ENCODE peak calls at places on chromosomes 3 and 15, in ten cellular contexts. M, Z, L, Q, C, U, J, Y, A and B are unnamed samples.

GRCh38 chr3:45055411-45056143 is 29.5 kb downstream of the CLEC3B start:
- DNase-seq in Z (no peak), L (no peak), A (peak; percentile 60), C (no peak), U (peak; percentile 96), Y (no peak), J (peak; percentile 84), M (no peak), Q (no peak), B (peak; percentile 13)

GRCh38 chr3:99757948-99758347 is 59.7 kb upstream of the CMSS1 start:
- DNase-seq in C (no peak), Q (no peak), M (no peak), J (no peak), Y (no peak), U (no peak), A (no peak), Z (no peak), L (no peak), B (no peak)

GRCh38 chr15:65268411-65268810 is 18.3 kb downstream of the PARP16 start:
- DNase-seq in Z (no peak), Q (no peak), Y (no peak), L (no peak), C (no peak), M (no peak), A (no peak), U (no peak), J (no peak), B (no peak)

GRCh38 chr3:95815828-95816227 is 998.6 kb upstream of the EPHA6 start:
- DNase-seq in J (peak; percentile 44), M (no peak), Z (no peak), Y (no peak), A (no peak), Q (no peak), L (no peak), C (no peak), U (no peak), B (no peak)

GRCh38 chr3:49462222-49462621 is 7.8 kb upstream of the DAG1 start:
- DNase-seq in U (peak; percentile 67), Z (no peak), J (peak; percentile 29), Y (no peak), L (no peak), C (peak; percentile 46), A (peak; percentile 73), Q (no peak), M (no peak), B (no peak)

GRCh38 chr3:55097441-55097840 is 169.6 kb upstream of the LRTM1 start:
- DNase-seq in M (no peak), L (no peak), Z (no peak), Y (no peak), U (no peak), J (peak; percentile 58), Q (no peak), A (no peak), C (no peak), B (no peak)

GRCh38 chr3:114285648-114286230 is 8.1 kb upstream of the TIGIT start:
- DNase-seq in J (no peak), C (no peak), M (no peak), Z (no peak), Y (no peak), L (no peak), A (no peak), U (no peak), Q (no peak), B (no peak)

GRCh38 chr15:69149163-69149562 is 11.3 kb upstream of the GLCE start:
- DNase-seq in J (no peak), U (no peak), C (no peak), Z (no peak), M (no peak), L (no peak), A (no peak), Y (no peak), Q (no peak), B (no peak)

GRCh38 chr3:46495901-46496456 is 1.8 kb upstream of the RTP3 start:
- DNase-seq in J (no peak), C (no peak), Q (no peak), A (no peak), Z (no peak), L (no peak), U (peak; percentile 95), Y (no peak), M (no peak), B (no peak)

GRCh38 chr3:45397754-45398153 is 9.4 kb downstream of the LARS2 start:
- DNase-seq in Y (no peak), U (no peak), A (no peak), J (no peak), C (no peak), Q (no peak), L (no peak), Z (no peak), M (no peak), B (no peak)

GRCh38 chr15:47383801-47384200 is 333.5 kb upstream of the SEMA6D start:
- DNase-seq in M (no peak), C (no peak), L (no peak), Z (no peak), J (no peak), Y (no peak), Q (no peak), U (no peak), A (no peak), B (no peak)

GRCh38 chr15:62883938-62884479 is 158.5 kb upstream of the TPM1 start:
- DNase-seq in L (no peak), J (peak; percentile 82), U (peak; percentile 70), Q (no peak), A (no peak), C (no peak), Y (peak; percentile 78), Z (no peak), M (no peak), B (no peak)

GRCh38 chr15:33655488-33655887 is 312.8 kb upstream of the CHRM5 start:
- DNase-seq in Y (no peak), Q (no peak), U (no peak), M (no peak), J (no peak), C (no peak), L (no peak), Z (no peak), A (no peak), B (no peak)

GRCh38 chr3:159200176-159200575 is 398.3 kb downstream of the MFSD1 start:
- DNase-seq in L (no peak), U (no peak), C (peak; percentile 63), Q (no peak), M (no peak), Y (no peak), Z (no peak), J (peak; percentile 66), A (no peak), B (no peak)

GRCh38 chr15:69623521-69624513 is 171.2 kb downstream of the RPLP1 start:
- DNase-seq in A (no peak), L (no peak), J (peak; percentile 8), Q (no peak), U (no peak), Y (no peak), C (no peak), Z (no peak), M (peak; percentile 9), B (peak; percentile 12)

GRCh38 chr15:99474041-99474906 is 91.5 kb upstream of the MEF2A start:
- DNase-seq in Z (no peak), Q (peak; percentile 86), M (no peak), A (no peak), J (no peak), Y (peak; percentile 76), L (peak; percentile 56), U (no peak), C (no peak), B (no peak)

GRCh38 chr3:158407844-158408517 is 163.0 kb upstream of the MLF1 start:
- DNase-seq in Q (no peak), J (no peak), L (no peak), C (no peak), Y (no peak), Z (no peak), U (no peak), A (peak; percentile 15), M (no peak), B (no peak)

GRCh38 chr3:66048051-66048395 is 9.3 kb upstream of the MAGI1 start:
- DNase-seq in Q (no peak), U (peak; percentile 54), M (no peak), J (no peak), Z (no peak), Y (no peak), C (no peak), A (no peak), L (no peak), B (no peak)

GRCh38 chr3:133754455-133754854 is 8.3 kb downstream of the TF start:
- DNase-seq in U (no peak), Q (no peak), C (no peak), J (no peak), A (no peak), L (no peak), Z (no peak), M (no peak), Y (no peak), B (no peak)
- H3K4me3 ChIP-seq in U (no peak overlapping the region), Q (no peak overlapping the region), C (no peak overlapping the region), J (no peak overlapping the region), A (no peak overlapping the region), L (no peak overlapping the region), Z (no peak overlapping the region), M (no peak overlapping the region), Y (no peak overlapping the region), B (no peak overlapping the region)

DNA sequence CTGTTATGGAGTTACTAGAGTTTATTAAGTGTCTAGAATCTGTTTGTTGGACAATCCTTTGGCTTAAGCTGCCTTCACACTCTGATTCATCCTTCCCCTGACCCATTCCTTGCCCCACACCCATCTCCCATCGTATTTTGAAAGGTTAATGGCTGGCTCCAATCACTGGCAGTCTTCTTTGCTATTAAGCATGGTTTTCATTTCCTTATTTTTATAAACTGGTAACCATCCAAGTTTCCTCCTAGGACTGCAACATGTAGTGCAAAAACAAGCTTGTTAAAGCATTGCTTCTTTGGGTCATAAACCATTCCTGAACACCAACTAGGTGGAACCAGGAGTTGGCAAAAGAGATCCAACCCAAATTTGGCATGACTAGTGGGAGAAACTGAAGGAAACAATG is 148.4 kb downstream of the DTWD1 start:
- DNase-seq in Q (no peak), A (no peak), L (no peak), J (peak; percentile 2), Y (no peak), M (no peak), U (no peak), Z (no peak), C (no peak), B (no peak)
- H3K4me3 ChIP-seq in Q (no peak overlapping the region), A (no peak overlapping the region), L (no peak overlapping the region), J (no peak overlapping the region), Y (no peak overlapping the region), M (no peak overlapping the region), U (no peak overlapping the region), Z (no peak overlapping the region), C (no peak overlapping the region), B (no peak overlapping the region)

GRCh38 chr3:64998317-64998716 is 310.5 kb upstream of the ADAMTS9 start:
- DNase-seq in Z (no peak), U (no peak), A (no peak), J (no peak), Y (no peak), C (no peak), Q (no peak), L (no peak), M (no peak), B (no peak)
- H3K4me3 ChIP-seq in Z (no peak overlapping the region), U (no peak overlapping the region), A (no peak overlapping the region), J (no peak overlapping the region), Y (no peak overlapping the region), C (no peak overlapping the region), Q (no peak overlapping the region), L (no peak overlapping the region), M (no peak overlapping the region), B (no peak overlapping the region)

DNA sequence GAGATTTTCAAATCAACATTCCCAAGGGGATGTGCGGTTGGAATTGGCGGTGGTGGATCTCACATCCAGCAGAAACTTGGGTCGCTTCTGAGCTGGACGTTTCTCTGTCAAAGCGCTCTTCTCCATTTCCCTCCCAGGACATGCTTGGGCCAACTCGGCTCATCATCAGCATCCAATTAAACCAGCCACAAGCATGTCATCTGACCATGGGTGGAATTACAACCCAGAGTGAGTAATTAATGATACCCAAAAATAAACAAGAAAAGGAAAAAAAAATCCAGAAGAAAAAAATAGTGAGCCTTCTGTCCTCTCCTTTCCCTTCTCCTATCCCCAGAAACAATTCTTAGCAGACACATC is 111.2 kb downstream of the XXYLT1 start:
- DNase-seq in Y (no peak), J (peak; percentile 70), U (peak; percentile 47), L (no peak), A (no peak), M (no peak), Q (no peak), C (no peak), Z (no peak), B (no peak)
- H3K4me3 ChIP-seq in Y (no peak overlapping the region), J (no peak overlapping the region), U (no peak overlapping the region), L (no peak overlapping the region), A (no peak overlapping the region), M (no peak overlapping the region), Q (no peak overlapping the region), C (no peak overlapping the region), Z (no peak overlapping the region), B (no peak overlapping the region)